ENCODE peak calls at places on chromosomes 6 and 20, in six cellular contexts. One of them, this sample, is unnamed.

GRCh38 chr20:25211273-25211672 is 15.8 kb downstream of the ENTPD6 start:
- DNase-seq in A549: no peak
- DNase-seq in GM12878: no peak
- DNase-seq in IMR-90: no peak
- DNase-seq in K562: no peak
- DNase-seq in HepG2: no peak
- DNase-seq in this sample: no peak

GRCh38 chr6:66865771-66866170 is 1158.7 kb upstream of the EYS start:
- DNase-seq in HepG2: no peak
- DNase-seq in GM12878: no peak
- DNase-seq in K562: no peak
- DNase-seq in A549: no peak
- DNase-seq in IMR-90: no peak
- DNase-seq in this sample: no peak

GRCh38 chr20:20241966-20242365 is 125.9 kb upstream of the INSM1 start:
- DNase-seq in A549: no peak
- DNase-seq in K562: no peak
- DNase-seq in GM12878: no peak
- DNase-seq in HepG2: no peak
- DNase-seq in IMR-90: no peak
- DNase-seq in this sample: no peak

GRCh38 chr20:24699321-24700165 is 230.1 kb downstream of the SYNDIG1 start:
- DNase-seq in K562: no peak
- DNase-seq in HepG2: no peak
- DNase-seq in GM12878: no peak
- DNase-seq in IMR-90: no peak
- DNase-seq in A549: no peak
- DNase-seq in this sample: no peak

GRCh38 chr6:22363166-22363965 is 66.5 kb upstream of the PRL start:
- DNase-seq in HepG2: peak; percentile 13
- DNase-seq in A549: peak; percentile 6
- DNase-seq in IMR-90: no peak
- DNase-seq in K562: no peak
- DNase-seq in GM12878: no peak
- DNase-seq in this sample: no peak

GRCh38 chr20:17960927-17961599 is 7.5 kb downstream of the SNX5 start:
- DNase-seq in GM12878: no peak
- DNase-seq in HepG2: peak; percentile 91
- DNase-seq in A549: no peak
- DNase-seq in K562: no peak
- DNase-seq in IMR-90: peak; percentile 66
- DNase-seq in this sample: no peak

GRCh38 chr6:137417411-137417810 is 76.8 kb downstream of the OLIG3 start:
- DNase-seq in GM12878: no peak
- DNase-seq in IMR-90: peak; percentile 4
- DNase-seq in HepG2: no peak
- DNase-seq in K562: no peak
- DNase-seq in A549: no peak
- DNase-seq in this sample: no peak

GRCh38 chr20:25277051-25277801 is 29.3 kb downstream of the PYGB start:
- DNase-seq in A549: no peak
- DNase-seq in IMR-90: no peak
- DNase-seq in HepG2: no peak
- DNase-seq in K562: no peak
- DNase-seq in GM12878: no peak
- DNase-seq in this sample: no peak

GRCh38 chr6:104885518-104886043 is 25.9 kb upstream of the HACE1 start:
- DNase-seq in IMR-90: no peak
- DNase-seq in K562: no peak
- DNase-seq in HepG2: no peak
- DNase-seq in GM12878: no peak
- DNase-seq in A549: no peak
- DNase-seq in this sample: no peak

GRCh38 chr20:2387180-2387577 is 6.5 kb downstream of the TGM6 start:
- DNase-seq in HepG2: peak; percentile 48
- DNase-seq in GM12878: peak; percentile 21
- DNase-seq in IMR-90: peak; percentile 19
- DNase-seq in K562: peak; percentile 63
- DNase-seq in A549: peak; percentile 51
- DNase-seq in this sample: peak; percentile 62

GRCh38 chr6:151765444-151765886 is 42.0 kb upstream of the ESR1 start:
- DNase-seq in HepG2: peak; percentile 79
- DNase-seq in A549: peak; percentile 56
- DNase-seq in IMR-90: peak; percentile 77
- DNase-seq in K562: peak; percentile 63
- DNase-seq in GM12878: no peak
- DNase-seq in this sample: peak; percentile 67
- TF ChIP-seq BHLHE40 in HepG2: no peak
- TF ChIP-seq BHLHE40 in A549: no peak
- TF ChIP-seq BHLHE40 in IMR-90: no peak
- TF ChIP-seq BHLHE40 in K562: no peak
- TF ChIP-seq BHLHE40 in GM12878: no peak
- TF ChIP-seq BHLHE40 in this sample: no peak

GRCh38 chr6:96923871-96924493 is 546 bp upstream of the KLHL32 start:
- DNase-seq in A549: no peak
- DNase-seq in HepG2: peak; percentile 46
- DNase-seq in IMR-90: no peak
- DNase-seq in GM12878: no peak
- DNase-seq in K562: no peak
- DNase-seq in this sample: no peak
- TF ChIP-seq BHLHE40 in A549: no peak
- TF ChIP-seq BHLHE40 in HepG2: peak; percentile 57
- TF ChIP-seq BHLHE40 in IMR-90: no peak
- TF ChIP-seq BHLHE40 in GM12878: peak; percentile 77
- TF ChIP-seq BHLHE40 in K562: peak; percentile 70
- TF ChIP-seq BHLHE40 in this sample: no peak

GRCh38 chr6:83884523-83884922 is 25.0 kb downstream of the CYB5R4 start:
- DNase-seq in HepG2: peak; percentile 27
- DNase-seq in IMR-90: peak; percentile 58
- DNase-seq in A549: peak; percentile 41
- DNase-seq in K562: peak; percentile 62
- DNase-seq in GM12878: peak; percentile 37
- DNase-seq in this sample: peak; percentile 29
- TF ChIP-seq BHLHE40 in HepG2: no peak
- TF ChIP-seq BHLHE40 in IMR-90: no peak
- TF ChIP-seq BHLHE40 in A549: no peak
- TF ChIP-seq BHLHE40 in K562: no peak
- TF ChIP-seq BHLHE40 in GM12878: no peak
- TF ChIP-seq BHLHE40 in this sample: no peak

DNA sequence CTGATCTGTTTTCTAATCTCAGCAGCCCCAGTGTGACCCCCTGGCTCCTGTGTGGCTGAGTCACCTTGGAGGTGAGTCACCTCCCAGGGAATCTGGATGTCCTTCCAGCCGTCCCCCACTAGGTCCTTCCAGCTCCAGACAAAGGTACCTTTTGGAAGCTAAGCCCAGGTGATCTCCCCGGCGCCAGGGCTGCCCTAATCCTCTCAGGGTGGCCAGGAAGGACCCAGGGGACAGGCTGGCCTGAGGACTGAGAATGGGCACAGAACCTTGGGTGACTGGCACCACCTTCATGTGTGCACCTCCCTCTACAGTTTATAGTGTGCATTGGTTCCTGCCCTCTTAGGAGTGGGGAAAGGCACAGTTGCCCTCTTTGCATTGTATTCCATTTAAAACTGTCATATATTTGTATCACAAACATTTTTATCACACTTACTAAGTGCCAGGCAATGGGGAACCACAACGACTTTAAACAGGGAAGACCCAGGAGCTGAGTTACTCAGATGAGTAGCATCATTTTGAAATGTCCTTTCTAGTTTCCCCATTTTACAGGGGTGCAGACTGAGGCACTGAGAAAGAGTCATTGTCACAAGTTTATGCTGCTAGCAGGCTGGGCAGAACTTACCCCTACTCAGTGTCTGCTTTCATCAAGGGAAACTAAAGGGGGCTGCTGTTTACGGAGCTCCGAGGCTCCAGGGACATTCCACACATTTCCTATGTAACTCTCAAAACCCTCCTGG is 2.6 kb upstream of the BPIFB4 start:
- DNase-seq in K562: no peak
- DNase-seq in GM12878: no peak
- DNase-seq in HepG2: peak; percentile 28
- DNase-seq in A549: no peak
- DNase-seq in IMR-90: no peak
- DNase-seq in this sample: peak; percentile 25
- TF ChIP-seq BHLHE40 in K562: no peak
- TF ChIP-seq BHLHE40 in GM12878: no peak
- TF ChIP-seq BHLHE40 in HepG2: no peak
- TF ChIP-seq BHLHE40 in A549: no peak
- TF ChIP-seq BHLHE40 in IMR-90: no peak
- TF ChIP-seq BHLHE40 in this sample: no peak

This sample was measured in HEK293T.